ENCODE peak calls at places on chromosomes 3 and 15, in nine cellular contexts. V is breast epithelium; I is cardiac muscle cell; R is A549; M is iPS DF 6.9; L is osteoblast; W is SJSA1; P is CD8-positive, alpha-beta memory T cell; D is heart left ventricle. S is an unnamed sample.

GRCh38 chr15:38631126-38632075 is 66.8 kb upstream of the RASGRP1 start:
- DNase-seq in V (no peak), I (no peak), R (no peak), M (no peak), L (no peak), W (no peak), P (no peak), D (no peak), S (no peak)

GRCh38 chr15:64847016-64847415 is 5.3 kb downstream of the PLEKHO2 start:
- DNase-seq in V (no peak), I (no peak), R (no peak), M (no peak), L (no peak), W (no peak), P (no peak), D (no peak), S (no peak)

GRCh38 chr3:45778761-45779201 is 17.6 kb downstream of the SLC6A20 start:
- DNase-seq in V (no peak), I (no peak), R (no peak), M (no peak), L (peak), W (no peak), P (no peak), D (no peak), S (no peak)

GRCh38 chr3:133742351-133743091 is 3.7 kb upstream of the TF start:
- DNase-seq in V (no peak), I (no peak), R (peak), M (no peak), L (peak), W (no peak), P (no peak), D (no peak), S (peak)

GRCh38 chr3:71917540-71917939 is 132.6 kb upstream of the PROK2 start:
- DNase-seq in V (no peak), I (no peak), R (no peak), M (no peak), L (no peak), W (no peak), P (no peak), D (no peak), S (no peak)

GRCh38 chr3:100516232-100516631 is 23.8 kb downstream of the TMEM45A start:
- DNase-seq in V (no peak), I (no peak), R (no peak), M (no peak), L (peak), W (no peak), P (no peak), D (no peak), S (no peak)

GRCh38 chr15:89628791-89629715 is 26.2 kb downstream of the KIF7 start:
- DNase-seq in V (no peak), I (no peak), R (no peak), M (no peak), L (peak), W (no peak), P (no peak), D (no peak), S (no peak)

GRCh38 chr15:27783668-27784067 is 315.4 kb downstream of the OCA2 start:
- DNase-seq in V (no peak), I (no peak), R (no peak), M (no peak), L (no peak), W (no peak), P (no peak), D (no peak), S (no peak)

GRCh38 chr3:157819415-157819814 is 286.8 kb downstream of the SHOX2 start:
- DNase-seq in V (no peak), I (no peak), R (no peak), M (no peak), L (no peak), W (no peak), P (no peak), D (no peak), S (no peak)

GRCh38 chr3:194203482-194204035 is 67.6 kb downstream of the HES1 start:
- DNase-seq in V (no peak), I (no peak), R (no peak), M (no peak), L (peak), W (no peak), P (no peak), D (no peak), S (no peak)

GRCh38 chr3:25448750-25449684 is 21.0 kb downstream of the RARB start:
- DNase-seq in V (peak), I (peak), R (no peak), M (no peak), L (no peak), W (peak), P (no peak), D (peak), S (peak)

GRCh38 chr3:78721771-78722543 is 1045.8 kb downstream of the ROBO1 start:
- DNase-seq in V (no peak), I (no peak), R (no peak), M (no peak), L (no peak), W (no peak), P (no peak), D (no peak), S (no peak)

GRCh38 chr3:54003136-54003535 is 111.5 kb upstream of the SELENOK start:
- DNase-seq in V (no peak), I (no peak), R (no peak), M (no peak), L (no peak), W (no peak), P (no peak), D (no peak), S (no peak)

GRCh38 chr15:66408690-66409089 is 22.0 kb downstream of the MAP2K1 start:
- DNase-seq in V (no peak), I (no peak), R (no peak), M (no peak), L (no peak), W (no peak), P (no peak), D (no peak), S (no peak)

GRCh38 chr3:46416134-46417119 is 9.4 kb downstream of the CCRL2 start:
- DNase-seq in V (no peak), I (no peak), R (no peak), M (no peak), L (no peak), W (no peak), P (no peak), D (no peak), S (no peak)

GRCh38 chr3:36172699-36173098 is 207.6 kb upstream of the STAC start:
- DNase-seq in V (no peak), I (no peak), R (no peak), M (no peak), L (no peak), W (no peak), P (no peak), D (no peak), S (no peak)

GRCh38 chr3:179174898-179175297 is 26.7 kb downstream of the PIK3CA start:
- DNase-seq in V (no peak), I (no peak), R (no peak), M (no peak), L (no peak), W (no peak), P (no peak), D (no peak), S (no peak)

GRCh38 chr15:70963199-70963598 is 70.6 kb downstream of the LRRC49 start:
- DNase-seq in V (no peak), I (no peak), R (no peak), M (no peak), L (no peak), W (no peak), P (no peak), D (no peak), S (no peak)

GRCh38 chr3:148816971-148817519 is 10.6 kb upstream of the CPB1 start:
- DNase-seq in V (no peak), I (no peak), R (no peak), M (no peak), L (no peak), W (no peak), P (no peak), D (no peak), S (no peak)

GRCh38 chr3:73228425-73228824 is 167.0 kb downstream of the EBLN2 start:
- DNase-seq in V (no peak), I (no peak), R (no peak), M (no peak), L (no peak), W (no peak), P (no peak), D (no peak), S (no peak)

GRCh38 chr3:151086484-151087456 is 1.3 kb downstream of the MED12L start:
- DNase-seq in V (peak), I (peak), R (peak), M (no peak), L (peak), W (peak), P (peak), D (peak), S (peak)

GRCh38 chr3:115658337-115659181 is 35.2 kb downstream of the GAP43 start:
- DNase-seq in V (peak), I (peak), R (peak), M (peak), L (peak), W (peak), P (peak), D (peak), S (no peak)

GRCh38 chr3:134839990-134840389 is 44.9 kb downstream of the EPHB1 start:
- DNase-seq in V (no peak), I (no peak), R (no peak), M (no peak), L (no peak), W (no peak), P (no peak), D (no peak), S (peak)

GRCh38 chr3:25661694-25662455 is 2.8 kb downstream of the TOP2B start:
- DNase-seq in V (no peak), I (peak), R (no peak), M (no peak), L (no peak), W (no peak), P (no peak), D (no peak), S (no peak)

GRCh38 chr3:81753416-81754014 is 7.9 kb downstream of the GBE1 start:
- DNase-seq in V (no peak), I (no peak), R (no peak), M (no peak), L (no peak), W (no peak), P (no peak), D (no peak), S (no peak)

GRCh38 chr3:167941234-167941995 is 154.3 kb downstream of the GOLIM4 start:
- DNase-seq in V (no peak), I (no peak), R (no peak), M (no peak), L (peak), W (peak), P (no peak), D (peak), S (no peak)

GRCh38 chr3:173191611-173192010 is 50.6 kb upstream of the SPATA16 start:
- DNase-seq in V (no peak), I (no peak), R (no peak), M (no peak), L (no peak), W (no peak), P (no peak), D (no peak), S (no peak)

GRCh38 chr3:186510374-186511079 is 33.7 kb downstream of the CRYGS start:
- DNase-seq in V (no peak), I (no peak), R (no peak), M (no peak), L (no peak), W (no peak), P (no peak), D (no peak), S (no peak)

GRCh38 chr3:127574880-127575878 is 15.4 kb downstream of the TPRA1 start:
- DNase-seq in V (peak), I (peak), R (peak), M (no peak), L (peak), W (peak), P (peak), D (peak), S (peak)

GRCh38 chr3:191686626-191687025 is 225.7 kb downstream of the PYDC2 start:
- DNase-seq in V (no peak), I (peak), R (no peak), M (no peak), L (no peak), W (no peak), P (no peak), D (no peak), S (no peak)

GRCh38 chr3:13879102-13879945 is 547 bp downstream of the WNT7A start:
- DNase-seq in V (no peak), I (peak), R (peak), M (no peak), L (no peak), W (no peak), P (no peak), D (no peak), S (no peak)

GRCh38 chr3:159443266-159443665 is 545.4 kb upstream of the IL12A start:
- DNase-seq in V (no peak), I (no peak), R (no peak), M (no peak), L (no peak), W (no peak), P (no peak), D (no peak), S (no peak)

GRCh38 chr3:61530355-61530754 is 31.0 kb upstream of the PTPRG start:
- DNase-seq in V (no peak), I (peak), R (no peak), M (no peak), L (no peak), W (no peak), P (no peak), D (no peak), S (no peak)

GRCh38 chr15:75070674-75071073 is 47.3 kb downstream of the PPCDC start:
- DNase-seq in V (no peak), I (no peak), R (no peak), M (no peak), L (no peak), W (peak), P (no peak), D (no peak), S (no peak)

GRCh38 chr3:46881819-46882376 is 4.4 kb downstream of the PTH1R start:
- DNase-seq in V (no peak), I (peak), R (no peak), M (no peak), L (peak), W (no peak), P (no peak), D (no peak), S (no peak)

GRCh38 chr3:8481380-8481779 is 20.2 kb upstream of the LMCD1 start:
- DNase-seq in V (no peak), I (no peak), R (no peak), M (no peak), L (peak), W (no peak), P (no peak), D (no peak), S (no peak)

GRCh38 chr3:55621026-55621422 is 133.9 kb upstream of the WNT5A start:
- DNase-seq in V (no peak), I (no peak), R (no peak), M (no peak), L (no peak), W (no peak), P (no peak), D (no peak), S (no peak)

GRCh38 chr3:55620361-55621025 is 133.4 kb upstream of the WNT5A start:
- DNase-seq in V (no peak), I (no peak), R (no peak), M (no peak), L (no peak), W (peak), P (no peak), D (no peak), S (no peak)

GRCh38 chr3:55617385-55617784 is 130.3 kb upstream of the WNT5A start:
- DNase-seq in V (no peak), I (no peak), R (no peak), M (no peak), L (no peak), W (no peak), P (no peak), D (no peak), S (no peak)

GRCh38 chr3:55621648-55622047 is 134.5 kb upstream of the WNT5A start:
- DNase-seq in V (no peak), I (no peak), R (no peak), M (no peak), L (peak), W (no peak), P (no peak), D (no peak), S (no peak)

GRCh38 chr3:55619186-55619808 is 132.2 kb upstream of the WNT5A start:
- DNase-seq in V (no peak), I (no peak), R (no peak), M (no peak), L (no peak), W (no peak), P (no peak), D (no peak), S (no peak)
- H3K27ac ChIP-seq in V (no peak), I (no peak), R (no peak), M (no peak), L (no peak), W (peak), P (no peak), D (no peak), S (no peak)

GRCh38 chr3:20046556-20046955 is 6.3 kb downstream of the KAT2B start:
- DNase-seq in V (no peak), I (no peak), R (no peak), M (no peak), L (no peak), W (no peak), P (no peak), D (no peak), S (no peak)

GRCh38 chr3:20047940-20048339 is 7.7 kb downstream of the KAT2B start:
- DNase-seq in V (no peak), I (no peak), R (no peak), M (no peak), L (peak), W (no peak), P (no peak), D (no peak), S (no peak)

GRCh38 chr3:20049275-20049674 is 9.0 kb downstream of the KAT2B start:
- DNase-seq in V (no peak), I (no peak), R (no peak), M (no peak), L (no peak), W (no peak), P (no peak), D (no peak), S (no peak)

GRCh38 chr3:20043825-20044224 is 3.6 kb downstream of the KAT2B start:
- DNase-seq in V (no peak), I (no peak), R (no peak), M (no peak), L (no peak), W (no peak), P (peak), D (no peak), S (no peak)

DNA sequence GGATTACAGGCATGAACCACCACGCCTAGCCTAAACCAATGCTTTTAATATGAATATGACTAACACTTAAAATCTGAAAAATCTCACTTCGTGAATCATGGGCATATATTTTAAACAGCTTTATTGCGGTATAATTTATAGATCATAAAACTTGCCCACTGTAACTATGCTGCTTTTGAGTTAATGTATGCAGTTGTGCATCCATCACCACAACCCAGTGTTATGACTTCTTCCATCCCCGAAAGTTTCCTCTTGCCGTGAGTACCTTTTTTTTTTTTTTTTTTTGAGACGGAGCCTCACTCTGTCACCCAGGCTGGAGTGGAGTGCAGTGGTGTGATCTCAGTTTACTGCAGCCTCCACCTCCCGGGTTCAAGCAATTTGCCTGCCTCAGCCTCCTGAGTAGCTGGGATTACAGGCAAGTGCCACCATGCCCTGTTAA is 7.1 kb downstream of the KAT2B start:
- DNase-seq in V (no peak), I (no peak), R (no peak), M (no peak), L (no peak), W (no peak), P (no peak), D (no peak), S (no peak)
- H3K27ac ChIP-seq in V (peak), I (no peak), R (no peak), M (no peak), L (peak), W (no peak), P (no peak), D (peak), S (no peak)

GRCh38 chr15:41780266-41780665 is 6.0 kb downstream of the MAPKBP1 start:
- DNase-seq in V (no peak), I (no peak), R (no peak), M (no peak), L (no peak), W (no peak), P (no peak), D (no peak), S (no peak)
- H3K27ac ChIP-seq in V (peak), I (peak), R (no peak), M (no peak), L (peak), W (peak), P (no peak), D (peak), S (peak)

GRCh38 chr15:40420071-40420713 is 14.6 kb downstream of the IVD start:
- DNase-seq in V (no peak), I (no peak), R (no peak), M (no peak), L (peak), W (no peak), P (no peak), D (no peak), S (no peak)
- H3K27ac ChIP-seq in V (peak), I (no peak), R (no peak), M (no peak), L (no peak), W (no peak), P (no peak), D (peak), S (no peak)

GRCh38 chr15:57596301-57596855 is 4.7 kb downstream of the MYZAP start:
- DNase-seq in V (no peak), I (no peak), R (no peak), M (no peak), L (no peak), W (no peak), P (no peak), D (peak), S (no peak)

GRCh38 chr15:57597431-57597830 is 5.7 kb downstream of the MYZAP start:
- DNase-seq in V (no peak), I (no peak), R (no peak), M (no peak), L (no peak), W (no peak), P (no peak), D (no peak), S (no peak)

GRCh38 chr15:57598346-57598745 is 6.6 kb downstream of the MYZAP start:
- DNase-seq in V (no peak), I (no peak), R (no peak), M (no peak), L (no peak), W (no peak), P (no peak), D (no peak), S (no peak)

GRCh38 chr15:57595011-57595866 is 3.5 kb downstream of the MYZAP start:
- DNase-seq in V (no peak), I (peak), R (no peak), M (no peak), L (peak), W (no peak), P (no peak), D (peak), S (no peak)

DNA sequence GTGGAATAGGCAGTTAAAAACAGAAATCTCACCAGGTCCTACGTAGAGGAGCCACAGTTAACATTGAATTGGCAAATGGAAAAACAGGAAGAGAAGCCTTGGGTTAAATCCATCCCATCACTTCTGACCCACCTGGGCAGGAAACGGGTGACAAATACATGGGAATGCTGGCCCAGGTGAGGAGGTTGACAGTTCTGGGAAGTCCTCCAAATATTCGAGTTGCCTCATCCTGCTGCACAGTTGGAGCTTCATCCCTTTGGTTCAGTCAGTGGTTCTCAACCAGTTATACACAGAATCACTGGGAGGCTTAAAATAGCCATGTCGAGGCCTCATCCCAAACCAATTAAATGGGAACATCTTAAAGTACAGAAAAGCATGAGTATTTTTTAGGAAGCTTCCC is 5.3 kb downstream of the MYZAP start:
- DNase-seq in V (no peak), I (no peak), R (no peak), M (no peak), L (peak), W (no peak), P (no peak), D (no peak), S (no peak)
- H3K27ac ChIP-seq in V (peak), I (peak), R (no peak), M (no peak), L (no peak), W (no peak), P (no peak), D (peak), S (no peak)

DNA sequence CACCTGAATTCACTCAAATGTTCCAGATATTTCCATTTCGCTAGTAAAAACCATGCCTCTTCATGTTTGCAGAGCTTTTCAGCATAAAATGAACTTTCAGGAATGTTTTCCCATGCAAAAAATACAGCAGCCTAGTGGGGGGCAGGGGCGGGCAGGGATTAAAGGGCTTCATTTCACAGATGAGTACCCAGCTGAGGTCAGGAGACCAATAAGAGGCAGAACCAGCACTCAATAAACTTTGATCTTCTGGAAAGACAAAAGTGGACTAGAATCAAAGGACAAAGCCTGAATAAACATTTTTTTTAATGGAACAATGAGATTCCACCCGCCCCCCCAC is 8.0 kb downstream of the KLHL25 start:
- DNase-seq in V (no peak), I (no peak), R (no peak), M (no peak), L (peak), W (no peak), P (no peak), D (no peak), S (no peak)
- H3K27ac ChIP-seq in V (peak), I (peak), R (peak), M (no peak), L (peak), W (no peak), P (no peak), D (no peak), S (no peak)